ENCODE peak calls at places on chromosomes 4 and X, in four cellular contexts. X is mesendoderm, L is H1, F is IMR-90. U is an unnamed sample.

GRCh38 chr4:7146059-7146763 is 46.1 kb upstream of the SORCS2 start:
- DNase-seq in X (no peak), L (no peak), F (no peak), U (no peak)

GRCh38 chr4:24240655-24241054 is 343.7 kb downstream of the DHX15 start:
- DNase-seq in X (peak; percentile 67), L (no peak), F (no peak), U (peak; percentile 37)

GRCh38 chr4:7842384-7843279 is 97.0 kb downstream of the AFAP1 start:
- DNase-seq in X (peak; percentile 94), L (no peak), F (peak; percentile 99), U (no peak)

GRCh38 chrX:34778961-34779360 is 121.9 kb upstream of the TMEM47 start:
- DNase-seq in X (no peak), L (no peak), F (peak; percentile 86), U (no peak)

GRCh38 chrX:49185062-49185394 is 1.1 kb downstream of the PRICKLE3 start:
- DNase-seq in X (no peak), L (no peak), F (no peak), U (no peak)

GRCh38 chr4:76178296-76178695 is 30.1 kb upstream of the NUP54 start:
- DNase-seq in X (no peak), L (no peak), F (no peak), U (no peak)

GRCh38 chr4:38510201-38510600 is 153.8 kb upstream of the KLF3 start:
- DNase-seq in X (no peak), L (no peak), F (no peak), U (no peak)

GRCh38 chr4:77881460-77882295 is 19.0 kb downstream of the MRPL1 start:
- DNase-seq in X (peak; percentile 28), L (no peak), F (peak; percentile 52), U (no peak)

GRCh38 chr4:140839396-140839795 is 83.2 kb upstream of the TBC1D9 start:
- DNase-seq in X (peak; percentile 47), L (no peak), F (no peak), U (no peak)

GRCh38 chrX:129726307-129727111 is 12.3 kb upstream of the XPNPEP2 start:
- DNase-seq in X (peak; percentile 76), L (peak; percentile 34), F (peak; percentile 69), U (peak; percentile 70)

GRCh38 chr4:86825511-86825910 is 23.7 kb downstream of the SLC10A6 start:
- DNase-seq in X (no peak), L (no peak), F (peak; percentile 44), U (no peak)

GRCh38 chr4:1566838-1567518 is 117.1 kb downstream of the FAM53A start:
- DNase-seq in X (no peak), L (no peak), F (no peak), U (peak; percentile 63)

GRCh38 chrX:1679238-1679637 is 64.4 kb downstream of the ASMT start:
- DNase-seq in X (no peak), L (no peak), F (no peak), U (no peak)

GRCh38 chr4:2273657-2274319 is 11.9 kb upstream of the MXD4 start:
- DNase-seq in X (no peak), L (no peak), F (no peak), U (no peak)

GRCh38 chrX:150899191-150899757 is 806 bp upstream of the CD99L2 start:
- DNase-seq in X (peak; percentile 59), L (no peak), F (peak; percentile 6), U (peak; percentile 58)

GRCh38 chr4:17010426-17011087 is 112.1 kb upstream of the LDB2 start:
- DNase-seq in X (no peak), L (no peak), F (no peak), U (peak; percentile 15)

GRCh38 chr4:18398661-18399060 is 377.1 kb upstream of the LCORL start:
- DNase-seq in X (no peak), L (no peak), F (no peak), U (no peak)

GRCh38 chr4:14856076-14856926 is 146.0 kb upstream of the CPEB2 start:
- DNase-seq in X (peak; percentile 80), L (peak; percentile 27), F (peak; percentile 100), U (no peak)

GRCh38 chr4:158253350-158253980 is 43.2 kb downstream of the TMEM144 start:
- DNase-seq in X (peak; percentile 58), L (no peak), F (peak; percentile 63), U (no peak)
- H3K56ac ChIP-seq in X (no peak overlapping the region), L (no peak overlapping the region), F (no peak overlapping the region), U (no peak overlapping the region)

GRCh38 chrX:40098264-40099045 is 697 bp upstream of the BCOR start:
- DNase-seq in X (peak; percentile 86), L (no peak), F (no peak), U (peak; percentile 80)
- H3K18ac ChIP-seq in X (peak overlapping the region; percentile 93), L (no peak overlapping the region), F (no peak overlapping the region), U (no peak overlapping the region)

DNA sequence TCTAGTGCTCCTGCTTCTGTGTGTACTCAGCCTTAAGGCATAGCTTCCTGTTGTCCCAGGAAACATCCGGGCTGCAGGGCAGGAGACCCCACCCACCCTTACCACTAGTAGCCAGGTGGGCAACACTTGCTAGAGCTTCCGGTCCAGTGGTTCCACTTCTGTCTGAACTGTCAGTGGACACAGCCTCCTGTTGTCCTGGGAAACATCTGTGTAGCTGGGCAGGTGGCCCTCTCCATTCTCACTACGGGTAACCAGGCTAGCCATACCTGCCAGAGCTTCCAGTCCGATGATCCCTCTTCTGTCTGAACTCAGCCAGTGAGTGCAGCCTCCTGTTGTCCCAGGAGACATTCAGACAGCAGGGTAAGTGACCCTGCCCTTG is 372.2 kb downstream of the INPP4B start:
- DNase-seq in X (no peak), L (no peak), F (no peak), U (no peak)
- H3K56ac ChIP-seq in X (no peak overlapping the region), L (no peak overlapping the region), F (no peak overlapping the region), U (no peak overlapping the region)

GRCh38 chrX:152901816-152902501 is 4.1 kb downstream of the ZNF185 start:
- DNase-seq in X (peak; percentile 58), L (no peak), F (no peak), U (no peak)

GRCh38 chrX:152903589-152903988 is 5.7 kb downstream of the ZNF185 start:
- DNase-seq in X (no peak), L (no peak), F (no peak), U (no peak)

GRCh38 chrX:152902502-152902820 is 4.6 kb downstream of the ZNF185 start:
- DNase-seq in X (no peak), L (no peak), F (no peak), U (no peak)

GRCh38 chrX:152905081-152905420 is 7.2 kb downstream of the ZNF185 start:
- DNase-seq in X (no peak), L (no peak), F (no peak), U (no peak)

GRCh38 chrX:152904151-152905080 is 6.5 kb downstream of the ZNF185 start:
- DNase-seq in X (peak; percentile 73), L (no peak), F (peak; percentile 77), U (peak; percentile 70)
- H3K18ac ChIP-seq in X (no peak overlapping the region), L (no peak overlapping the region), F (no peak overlapping the region), U (no peak overlapping the region)

GRCh38 chr4:147173797-147174196 is 228.1 kb upstream of the TTC29 start:
- DNase-seq in X (peak; percentile 51), L (no peak), F (no peak), U (no peak)
- H3K56ac ChIP-seq in X (no peak overlapping the region), L (no peak overlapping the region), F (no peak overlapping the region), U (no peak overlapping the region)

GRCh38 chr4:37502070-37502469 is 184.1 kb downstream of the RELL1 start:
- DNase-seq in X (no peak), L (no peak), F (no peak), U (no peak)
- H3K18ac ChIP-seq in X (no peak overlapping the region), L (no peak overlapping the region), F (no peak overlapping the region), U (no peak overlapping the region)

GRCh38 chr4:130183796-130184195 is 1087.8 kb downstream of the C4orf33 start:
- DNase-seq in X (no peak), L (no peak), F (no peak), U (no peak)

GRCh38 chr4:130183096-130183495 is 1087.1 kb downstream of the C4orf33 start:
- DNase-seq in X (no peak), L (no peak), F (no peak), U (no peak)

GRCh38 chr4:130172156-130172555 is 1076.2 kb downstream of the C4orf33 start:
- DNase-seq in X (no peak), L (no peak), F (no peak), U (no peak)

GRCh38 chr4:130178106-130178505 is 1082.2 kb downstream of the C4orf33 start:
- DNase-seq in X (no peak), L (no peak), F (no peak), U (no peak)
- H3K56ac ChIP-seq in X (no peak overlapping the region), L (no peak overlapping the region), F (no peak overlapping the region), U (no peak overlapping the region)

U was measured in H9.